ENCODE peak calls at places on chromosomes 12 and 14, in five cellular contexts. One of them, this sample, is unnamed.

GRCh38 chr14:69685716-69686115 is 74.3 kb downstream of the SUSD6 start:
- DNase-seq in NCI-H460: no peak
- DNase-seq in renal cortical epithelial cell: peak
- DNase-seq in RPMI8226: peak
- DNase-seq in posterior cingulate gyrus: peak
- DNase-seq in this sample: peak

GRCh38 chr14:73463411-73463810 is 5.1 kb upstream of the NUMB start:
- DNase-seq in NCI-H460: peak
- DNase-seq in renal cortical epithelial cell: peak
- DNase-seq in RPMI8226: no peak
- DNase-seq in posterior cingulate gyrus: no peak
- DNase-seq in this sample: no peak

GRCh38 chr12:62621239-62621638 is 154.6 kb downstream of the MON2 start:
- DNase-seq in NCI-H460: no peak
- DNase-seq in renal cortical epithelial cell: no peak
- DNase-seq in RPMI8226: no peak
- DNase-seq in posterior cingulate gyrus: no peak
- DNase-seq in this sample: no peak

GRCh38 chr12:131436922-131437705 is 273.8 kb upstream of the SFSWAP start:
- DNase-seq in NCI-H460: no peak
- DNase-seq in renal cortical epithelial cell: no peak
- DNase-seq in RPMI8226: no peak
- DNase-seq in posterior cingulate gyrus: no peak
- DNase-seq in this sample: no peak

GRCh38 chr12:14394317-14395058 is 29.0 kb downstream of the ATF7IP start:
- DNase-seq in NCI-H460: peak
- DNase-seq in renal cortical epithelial cell: peak
- DNase-seq in RPMI8226: peak
- DNase-seq in posterior cingulate gyrus: no peak
- DNase-seq in this sample: peak

GRCh38 chr12:79374543-79374942 is 316.2 kb downstream of the PAWR start:
- DNase-seq in NCI-H460: no peak
- DNase-seq in renal cortical epithelial cell: no peak
- DNase-seq in RPMI8226: no peak
- DNase-seq in posterior cingulate gyrus: no peak
- DNase-seq in this sample: no peak

GRCh38 chr14:56131004-56131864 is 13.0 kb downstream of the PELI2 start:
- DNase-seq in NCI-H460: no peak
- DNase-seq in renal cortical epithelial cell: no peak
- DNase-seq in RPMI8226: no peak
- DNase-seq in posterior cingulate gyrus: no peak
- DNase-seq in this sample: no peak

GRCh38 chr12:66159088-66159487 is 10.7 kb downstream of the TMBIM4 start:
- DNase-seq in NCI-H460: no peak
- DNase-seq in renal cortical epithelial cell: no peak
- DNase-seq in RPMI8226: no peak
- DNase-seq in posterior cingulate gyrus: no peak
- DNase-seq in this sample: no peak

GRCh38 chr12:11697670-11698387 is 48.4 kb downstream of the ETV6 start:
- DNase-seq in NCI-H460: no peak
- DNase-seq in renal cortical epithelial cell: no peak
- DNase-seq in RPMI8226: no peak
- DNase-seq in posterior cingulate gyrus: no peak
- DNase-seq in this sample: no peak

GRCh38 chr14:61183486-61183885 is 97.7 kb downstream of the TMEM30B start:
- DNase-seq in NCI-H460: no peak
- DNase-seq in renal cortical epithelial cell: no peak
- DNase-seq in RPMI8226: no peak
- DNase-seq in posterior cingulate gyrus: no peak
- DNase-seq in this sample: no peak

GRCh38 chr14:59918824-59919581 is 941 bp upstream of the LRRC9 start:
- DNase-seq in NCI-H460: peak
- DNase-seq in renal cortical epithelial cell: peak
- DNase-seq in RPMI8226: no peak
- DNase-seq in posterior cingulate gyrus: peak
- DNase-seq in this sample: peak

GRCh38 chr12:26854028-26854387 is 21.0 kb upstream of the ITPR2 start:
- DNase-seq in NCI-H460: no peak
- DNase-seq in renal cortical epithelial cell: no peak
- DNase-seq in RPMI8226: no peak
- DNase-seq in posterior cingulate gyrus: no peak
- DNase-seq in this sample: no peak

GRCh38 chr12:52208424-52209165 is 16.8 kb upstream of the KRT80 start:
- DNase-seq in NCI-H460: no peak
- DNase-seq in renal cortical epithelial cell: no peak
- DNase-seq in RPMI8226: no peak
- DNase-seq in posterior cingulate gyrus: no peak
- DNase-seq in this sample: no peak

GRCh38 chr12:109432842-109433304 is 44.2 kb downstream of the KCTD10 start:
- DNase-seq in NCI-H460: peak
- DNase-seq in renal cortical epithelial cell: peak
- DNase-seq in RPMI8226: peak
- DNase-seq in posterior cingulate gyrus: peak
- DNase-seq in this sample: no peak